ENCODE peak calls at places on chromosomes 16 and 17, in six cellular contexts. N, L, A, I, W and Y are unnamed samples. For H3K9me3, the result is how much of the 10 kb centered on the place peaks cover.

GRCh38 chr17:61124562-61124961 is 275.1 kb upstream of the TBX2 start:
- DNase-seq in N (no peak), L (no peak), A (no peak), I (no peak), W (no peak), Y (no peak)

GRCh38 chr17:82232876-82233785 is 4.3 kb downstream of the SLC16A3 start:
- DNase-seq in N (no peak), L (no peak), A (no peak), I (peak), W (peak), Y (no peak)

GRCh38 chr16:28289939-28290862 is 2.1 kb upstream of the SBK1 start:
- DNase-seq in N (no peak), L (no peak), A (no peak), I (no peak), W (no peak), Y (no peak)

GRCh38 chr16:64364894-64365293 is 757.0 kb downstream of the CDH11 start:
- DNase-seq in N (no peak), L (no peak), A (no peak), I (no peak), W (no peak), Y (no peak)

GRCh38 chr16:9236319-9236718 is 144.9 kb downstream of the HAPSTR1 start:
- DNase-seq in N (no peak), L (no peak), A (no peak), I (no peak), W (no peak), Y (no peak)

GRCh38 chr16:54584121-54584520 is 297.5 kb upstream of the IRX3 start:
- DNase-seq in N (no peak), L (no peak), A (no peak), I (no peak), W (no peak), Y (no peak)

GRCh38 chr17:81217531-81217930 is 5.2 kb downstream of the CEP131 start:
- DNase-seq in N (no peak), L (no peak), A (no peak), I (no peak), W (no peak), Y (no peak)

GRCh38 chr17:83118071-83118841 is 38.8 kb downstream of the METRNL start:
- DNase-seq in N (no peak), L (no peak), A (no peak), I (peak), W (no peak), Y (no peak)

GRCh38 chr16:85171004-85171808 is 58.9 kb upstream of the CIBAR2 start:
- DNase-seq in N (no peak), L (peak), A (no peak), I (no peak), W (no peak), Y (no peak)

GRCh38 chr16:67884-68789 is 4.3 kb downstream of the RHBDF1 start:
- DNase-seq in N (no peak), L (no peak), A (no peak), I (no peak), W (no peak), Y (no peak)

GRCh38 chr16:29848420-29849297 is 14.4 kb downstream of the CDIPT start:
- DNase-seq in N (peak), L (peak), A (no peak), I (peak), W (peak), Y (peak)

GRCh38 chr16:70753228-70753627 is 47.7 kb downstream of the VAC14 start:
- DNase-seq in N (no peak), L (peak), A (no peak), I (no peak), W (no peak), Y (no peak)

GRCh38 chr17:65556014-65556909 is 5.2 kb downstream of the AXIN2 start:
- DNase-seq in N (peak), L (peak), A (no peak), I (peak), W (peak), Y (peak)

GRCh38 chr17:75036643-75037268 is 10.0 kb downstream of the ATP5PD start:
- DNase-seq in N (peak), L (peak), A (peak), I (peak), W (peak), Y (peak)

GRCh38 chr16:9946022-9946720 is 236.1 kb downstream of the GRIN2A start:
- DNase-seq in N (no peak), L (no peak), A (no peak), I (no peak), W (no peak), Y (no peak)

GRCh38 chr17:78130080-78130438 is 512 bp upstream of the TMC8 start:
- DNase-seq in N (no peak), L (no peak), A (no peak), I (no peak), W (no peak), Y (no peak)

GRCh38 chr16:11334831-11335404 is 10.3 kb upstream of the RMI2 start:
- DNase-seq in N (no peak), L (no peak), A (no peak), I (no peak), W (no peak), Y (no peak)

GRCh38 chr17:76467809-76468633 is 618 bp downstream of the AANAT start:
- DNase-seq in N (no peak), L (peak), A (no peak), I (no peak), W (no peak), Y (no peak)

GRCh38 chr16:52404546-52404945 is 142.4 kb downstream of the TOX3 start:
- DNase-seq in N (peak), L (no peak), A (no peak), I (no peak), W (no peak), Y (no peak)

GRCh38 chr17:50769884-50770283 is 2.6 kb upstream of the ANKRD40CL start:
- DNase-seq in N (no peak), L (no peak), A (no peak), I (no peak), W (no peak), Y (no peak)

GRCh38 chr17:31597646-31598387 is 206.3 kb downstream of the RAB11FIP4 start:
- DNase-seq in N (no peak), L (no peak), A (no peak), I (no peak), W (no peak), Y (peak)

GRCh38 chr17:38898812-38899348 is 26.5 kb upstream of the LASP1NB start:
- DNase-seq in N (peak), L (peak), A (no peak), I (no peak), W (no peak), Y (no peak)

GRCh38 chr17:73430165-73430680 is 118.4 kb upstream of the CDC42EP4 start:
- DNase-seq in N (no peak), L (no peak), A (no peak), I (peak), W (no peak), Y (no peak)

GRCh38 chr17:28728364-28729200 is at the start of gene NEK8:
- DNase-seq in N (peak), L (peak), A (peak), I (peak), W (peak), Y (peak)

DNA sequence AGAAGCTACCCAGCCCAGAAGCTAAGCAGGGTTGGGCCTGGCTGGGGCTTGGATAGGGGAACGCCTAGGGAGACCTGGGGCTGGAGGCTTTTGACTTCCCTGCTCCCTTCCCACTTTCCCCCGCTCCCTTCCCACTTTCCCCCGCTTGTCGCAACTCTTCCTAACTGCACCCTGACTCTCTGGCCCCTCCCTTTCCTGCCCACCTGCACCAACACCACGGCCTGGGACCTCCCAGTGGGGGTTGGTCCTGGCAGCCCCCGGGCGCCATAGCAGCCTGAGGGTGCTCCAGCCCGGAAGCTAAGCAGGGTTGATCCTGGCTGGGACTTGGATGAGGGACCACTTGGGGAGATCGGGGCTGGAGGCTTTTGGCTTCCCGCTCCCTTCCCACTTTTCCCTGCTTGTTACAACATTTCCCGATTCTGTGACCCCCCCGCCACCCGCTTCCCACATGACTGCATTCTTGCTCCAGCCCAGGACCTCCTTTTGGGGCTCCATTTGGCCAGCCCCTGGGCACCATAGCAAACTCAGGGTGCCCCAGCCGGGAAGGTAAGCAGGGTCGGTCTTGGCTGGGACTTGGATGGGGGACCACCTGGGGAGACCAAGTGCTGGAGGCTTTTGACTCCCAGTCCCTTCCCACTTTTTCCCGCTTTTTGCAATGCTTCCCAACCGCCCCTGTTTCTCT is 2287.0 kb downstream of the TP53TG3F start:
- DNase-seq in N (no peak), L (peak), A (no peak), I (no peak), W (no peak), Y (no peak)
- H3K9me3 ChIP-seq in N (under half), L (half or more), A (under half), I (under half), W (under half), Y (under half)

GRCh38 chr16:2956566-2956956 is 7.5 kb upstream of the KREMEN2 start:
- DNase-seq in N (no peak), L (no peak), A (no peak), I (no peak), W (no peak), Y (no peak)

GRCh38 chr16:2954647-2955381 is 9.3 kb upstream of the KREMEN2 start:
- DNase-seq in N (peak), L (peak), A (peak), I (no peak), W (no peak), Y (peak)

GRCh38 chr16:2955438-2955778 is 8.7 kb upstream of the KREMEN2 start:
- DNase-seq in N (no peak), L (no peak), A (peak), I (no peak), W (no peak), Y (no peak)

GRCh38 chr16:2954228-2954627 is 9.8 kb upstream of the KREMEN2 start:
- DNase-seq in N (no peak), L (no peak), A (no peak), I (no peak), W (no peak), Y (no peak)

GRCh38 chr16:2955779-2956565 is 8.1 kb upstream of the KREMEN2 start:
- DNase-seq in N (no peak), L (peak), A (peak), I (no peak), W (no peak), Y (no peak)
- H3K9me3 ChIP-seq in N (under half), L (under half), A (under half), I (under half), W (under half), Y (under half)

GRCh38 chr16:5377280-5377898 is 279.8 kb upstream of the EEF2KMT start:
- DNase-seq in N (no peak), L (no peak), A (no peak), I (no peak), W (no peak), Y (no peak)

GRCh38 chr16:5378531-5378930 is 280.9 kb upstream of the EEF2KMT start:
- DNase-seq in N (no peak), L (no peak), A (no peak), I (no peak), W (no peak), Y (no peak)

GRCh38 chr16:5379948-5380347 is 282.4 kb upstream of the EEF2KMT start:
- DNase-seq in N (no peak), L (no peak), A (no peak), I (no peak), W (no peak), Y (no peak)

DNA sequence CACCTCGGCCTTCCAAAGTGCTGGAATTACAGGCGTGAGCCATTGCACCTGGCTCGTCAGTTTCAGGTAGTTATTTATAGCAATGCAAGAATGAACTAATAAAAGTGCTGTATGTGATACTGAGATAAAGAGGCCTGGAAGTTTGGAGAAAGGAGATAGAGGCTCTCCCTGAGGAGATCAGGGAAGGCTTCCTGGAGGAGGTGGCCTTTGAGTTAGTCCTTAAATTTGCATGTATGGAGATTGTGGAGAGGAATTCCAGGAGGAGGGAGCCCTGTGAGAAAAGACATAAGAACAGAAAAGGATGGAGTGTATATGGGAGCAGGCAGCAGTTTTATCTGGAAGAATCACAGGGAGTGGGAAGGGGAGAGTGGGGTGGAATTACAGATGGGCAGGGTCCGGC is 276.6 kb upstream of the EEF2KMT start:
- DNase-seq in N (no peak), L (no peak), A (no peak), I (no peak), W (no peak), Y (no peak)
- H3K9me3 ChIP-seq in N (under half), L (under half), A (under half), I (under half), W (under half), Y (under half)

GRCh38 chr17:10073905-10074304 is 124.5 kb downstream of the GAS7 start:
- DNase-seq in N (no peak), L (no peak), A (no peak), I (peak), W (no peak), Y (no peak)
- H3K9me3 ChIP-seq in N (under half), L (under half), A (under half), I (under half), W (under half), Y (under half)

GRCh38 chr16:79662122-79662521 is 61.6 kb upstream of the MAF start:
- DNase-seq in N (no peak), L (no peak), A (no peak), I (no peak), W (no peak), Y (no peak)

GRCh38 chr16:79665970-79666369 is 65.4 kb upstream of the MAF start:
- DNase-seq in N (no peak), L (no peak), A (no peak), I (no peak), W (no peak), Y (no peak)

GRCh38 chr16:79661578-79661977 is 61.0 kb upstream of the MAF start:
- DNase-seq in N (no peak), L (no peak), A (no peak), I (no peak), W (no peak), Y (no peak)

GRCh38 chr16:79664407-79664806 is 63.9 kb upstream of the MAF start:
- DNase-seq in N (no peak), L (no peak), A (no peak), I (no peak), W (no peak), Y (no peak)

DNA sequence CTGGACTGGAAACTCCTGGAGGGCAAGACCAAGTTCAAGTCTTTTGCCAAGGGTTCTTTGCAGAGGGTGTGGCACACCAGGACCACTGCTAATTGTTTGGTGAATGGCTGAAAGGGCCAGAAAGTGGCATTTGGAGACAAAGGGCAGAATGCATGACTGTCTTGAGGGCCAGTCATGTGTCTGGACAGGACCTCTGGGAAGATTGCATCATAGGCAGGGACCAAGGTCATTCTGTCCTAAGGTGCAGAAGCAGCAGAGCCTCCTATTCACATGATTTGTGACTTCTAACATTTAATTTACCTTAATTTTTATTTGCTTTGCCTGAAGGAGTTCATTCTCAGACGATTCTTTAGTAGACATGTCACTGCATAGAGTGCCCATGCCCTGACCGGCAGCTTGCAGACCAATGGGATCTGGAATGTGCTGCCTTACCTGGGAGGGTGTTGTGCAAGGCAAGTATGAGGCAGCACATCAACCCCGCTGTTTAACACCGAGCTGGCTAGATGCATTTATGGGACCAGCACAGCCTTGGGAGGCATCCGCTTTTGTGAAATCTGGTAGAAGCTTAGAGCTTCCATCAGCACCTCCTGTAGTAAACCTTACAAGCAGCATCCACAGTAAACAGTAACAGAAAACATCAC is 62.3 kb upstream of the MAF start:
- DNase-seq in N (no peak), L (no peak), A (no peak), I (no peak), W (no peak), Y (no peak)
- H3K9me3 ChIP-seq in N (under half), L (under half), A (under half), I (under half), W (under half), Y (under half)

GRCh38 chr16:35142809-35143192 is 1683.4 kb downstream of the TP53TG3F start:
- DNase-seq in N (no peak), L (peak), A (no peak), I (peak), W (no peak), Y (peak)

GRCh38 chr16:35141303-35141702 is 1681.9 kb downstream of the TP53TG3F start:
- DNase-seq in N (no peak), L (peak), A (no peak), I (no peak), W (no peak), Y (no peak)

GRCh38 chr16:35144212-35144932 is 1685.0 kb downstream of the TP53TG3F start:
- DNase-seq in N (no peak), L (peak), A (no peak), I (no peak), W (no peak), Y (no peak)

GRCh38 chr16:35142147-35142808 is 1682.9 kb downstream of the TP53TG3F start:
- DNase-seq in N (no peak), L (peak), A (no peak), I (peak), W (no peak), Y (no peak)

GRCh38 chr16:35140293-35140986 is 1681.0 kb downstream of the TP53TG3F start:
- DNase-seq in N (no peak), L (peak), A (no peak), I (peak), W (no peak), Y (peak)
- H3K9me3 ChIP-seq in N (under half), L (half or more), A (under half), I (under half), W (under half), Y (under half)

GRCh38 chr17:70313031-70313430 is 143.7 kb downstream of the KCNJ2 start:
- DNase-seq in N (no peak), L (no peak), A (no peak), I (no peak), W (no peak), Y (no peak)
- H3K9me3 ChIP-seq in N (under half), L (under half), A (under half), I (under half), W (under half), Y (under half)

DNA sequence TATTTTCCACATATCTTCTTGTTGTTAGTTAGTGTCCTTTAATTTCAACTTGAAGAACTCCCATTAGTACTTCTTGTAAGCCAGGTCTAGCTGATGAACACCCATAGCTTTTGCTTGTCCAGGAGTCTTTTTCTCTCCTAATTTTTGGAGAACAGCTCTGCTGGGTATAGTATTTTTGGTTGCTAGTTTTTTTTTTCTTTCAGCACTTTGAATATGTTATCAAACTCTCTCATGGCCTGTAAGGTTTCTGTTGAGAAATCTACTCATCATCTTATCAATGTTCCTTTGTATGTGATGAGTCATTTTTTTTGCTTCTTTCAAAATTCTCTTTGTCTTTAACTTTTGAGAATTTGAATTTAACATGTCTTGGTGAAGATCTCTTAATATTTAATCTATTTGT is 31.8 kb upstream of the NKD1 start:
- DNase-seq in N (no peak), L (no peak), A (no peak), I (no peak), W (no peak), Y (no peak)
- H3K9me3 ChIP-seq in N (under half), L (under half), A (under half), I (under half), W (under half), Y (under half)

DNA sequence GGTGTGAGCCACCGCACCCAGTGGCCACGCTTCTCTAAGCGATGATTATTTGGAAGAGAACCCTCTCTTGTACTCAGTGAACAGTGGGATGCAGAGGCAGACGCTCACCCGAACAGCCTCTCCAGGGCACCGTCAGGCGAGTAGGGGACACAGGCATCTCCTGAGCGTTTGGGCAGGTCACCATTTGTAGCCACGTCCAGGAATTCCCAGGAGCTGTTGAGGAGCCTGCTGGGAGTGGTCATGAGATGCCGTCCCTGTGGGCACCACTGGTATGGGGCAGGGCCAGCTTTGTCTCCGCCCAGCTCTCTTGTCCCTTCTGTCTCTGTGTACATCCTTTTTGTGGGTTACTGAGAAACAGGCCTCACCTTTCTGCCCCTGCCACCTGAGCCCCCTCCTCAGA is 81.3 kb upstream of the ZNF469 start:
- DNase-seq in N (no peak), L (peak), A (peak), I (peak), W (no peak), Y (no peak)
- H3K9me3 ChIP-seq in N (under half), L (under half), A (under half), I (under half), W (under half), Y (under half)